ENCODE peak calls at places on chromosomes 7 and 10, in six cellular contexts. W is effector memory CD4-positive, alpha-beta T cell; U is right lobe of liver; J is Panc1; Z is foreskin keratinocyte; I is IMR-90. P is an unnamed sample.

GRCh38 chr7:140595468-140596147 is 45.0 kb downstream of the DENND2A start:
- DNase-seq in W (no peak), Z (no peak), J (no peak), I (no peak), U (no peak), P (no peak)

GRCh38 chr10:30055094-30055701 is 4.2 kb downstream of the JCAD start:
- DNase-seq in J (no peak), W (no peak), U (no peak), Z (no peak), I (peak), P (no peak)

GRCh38 chr10:77925795-77926565 is 575 bp downstream of the DLG5 start:
- DNase-seq in I (no peak), W (no peak), Z (no peak), J (no peak), U (peak), P (no peak)

GRCh38 chr7:80379034-80379433 is 132.8 kb downstream of the GNAT3 start:
- DNase-seq in U (no peak), J (no peak), W (no peak), Z (peak), I (peak), P (no peak)

GRCh38 chr7:47720141-47720906 is 138.4 kb upstream of the TNS3 start:
- DNase-seq in U (no peak), I (peak), Z (no peak), J (no peak), W (no peak), P (no peak)

GRCh38 chr7:4667776-4668509 is 14.2 kb upstream of the FOXK1 start:
- DNase-seq in W (no peak), U (no peak), I (peak), Z (no peak), J (no peak), P (no peak)

GRCh38 chr10:44742169-44742732 is 168.9 kb upstream of the TMEM72 start:
- DNase-seq in Z (no peak), W (no peak), I (no peak), U (no peak), J (no peak), P (no peak)

GRCh38 chr10:124003070-124003419 is 90.4 kb downstream of the CHST15 start:
- DNase-seq in Z (no peak), I (no peak), J (no peak), U (peak), W (no peak), P (no peak)

GRCh38 chr7:137656227-137656849 is 190.4 kb downstream of the DGKI start:
- DNase-seq in Z (no peak), W (peak), J (no peak), U (peak), I (peak), P (no peak)

GRCh38 chr7:127776776-127777390 is 124.9 kb downstream of the SND1 start:
- DNase-seq in J (no peak), U (no peak), W (no peak), Z (no peak), I (peak), P (no peak)

GRCh38 chr7:101450064-101450463 is 87.4 kb downstream of the COL26A1 start:
- DNase-seq in U (no peak), Z (no peak), W (no peak), J (no peak), I (no peak), P (no peak)

GRCh38 chr7:123522061-123522460 is 12.3 kb downstream of the IQUB start:
- DNase-seq in J (no peak), W (no peak), U (no peak), I (no peak), Z (no peak), P (no peak)

GRCh38 chr10:108904163-108904878 is 1019.0 kb downstream of the XPNPEP1 start:
- DNase-seq in Z (no peak), U (no peak), J (no peak), W (no peak), I (no peak), P (no peak)

GRCh38 chr7:76346778-76347177 is 12.0 kb downstream of the YWHAG start:
- DNase-seq in Z (no peak), I (no peak), J (no peak), W (no peak), U (no peak), P (no peak)

GRCh38 chr10:44564801-44565200 is 179.9 kb upstream of the CXCL12 start:
- DNase-seq in U (no peak), W (no peak), J (no peak), I (no peak), Z (no peak), P (no peak)

GRCh38 chr7:122212754-122213153 is 68.7 kb upstream of the AASS start:
- DNase-seq in U (no peak), W (no peak), I (no peak), J (no peak), Z (no peak), P (no peak)

GRCh38 chr7:148135106-148135505 is 455.5 kb upstream of the C7orf33 start:
- DNase-seq in I (no peak), U (no peak), Z (no peak), W (no peak), J (no peak), P (no peak)

GRCh38 chr10:131998845-131999681 is 17.3 kb upstream of the BNIP3 start:
- DNase-seq in Z (no peak), W (no peak), U (no peak), J (no peak), I (no peak), P (no peak)

DNA sequence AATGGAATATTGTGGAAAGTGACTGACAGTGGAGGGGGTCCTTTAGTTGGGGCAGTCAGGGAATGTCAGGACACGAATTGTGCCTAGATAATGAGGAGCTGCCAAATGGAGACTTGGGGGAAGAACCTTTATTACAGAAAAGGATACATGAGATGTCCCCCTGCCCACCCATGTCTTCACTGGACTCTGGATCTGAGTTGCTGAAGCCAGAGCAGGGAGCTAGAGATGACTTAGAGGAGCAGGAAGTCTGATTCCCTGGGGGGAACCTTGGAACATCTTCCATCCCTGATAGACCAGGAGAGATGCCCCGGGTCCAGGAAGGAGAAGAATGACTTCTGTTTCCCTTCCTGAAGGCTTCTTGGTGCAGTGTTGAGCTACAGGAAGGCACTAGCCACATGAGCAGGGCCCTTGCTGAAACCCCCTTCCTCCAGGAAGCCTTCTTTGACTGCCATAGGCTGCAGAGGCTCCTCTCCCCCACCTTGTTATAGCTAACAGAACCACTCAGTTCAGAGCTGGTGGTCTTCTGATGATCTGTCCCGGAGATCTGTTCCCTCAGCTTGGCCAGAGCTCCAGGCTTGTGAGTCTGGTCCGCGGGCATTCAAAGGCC is 747 bp upstream of the NEURL1 start:
- DNase-seq in Z (no peak), W (no peak), J (no peak), U (no peak), I (no peak), P (no peak)
- H3K27ac ChIP-seq in Z (peak), W (no peak), J (no peak), U (no peak), I (no peak), P (no peak)

DNA sequence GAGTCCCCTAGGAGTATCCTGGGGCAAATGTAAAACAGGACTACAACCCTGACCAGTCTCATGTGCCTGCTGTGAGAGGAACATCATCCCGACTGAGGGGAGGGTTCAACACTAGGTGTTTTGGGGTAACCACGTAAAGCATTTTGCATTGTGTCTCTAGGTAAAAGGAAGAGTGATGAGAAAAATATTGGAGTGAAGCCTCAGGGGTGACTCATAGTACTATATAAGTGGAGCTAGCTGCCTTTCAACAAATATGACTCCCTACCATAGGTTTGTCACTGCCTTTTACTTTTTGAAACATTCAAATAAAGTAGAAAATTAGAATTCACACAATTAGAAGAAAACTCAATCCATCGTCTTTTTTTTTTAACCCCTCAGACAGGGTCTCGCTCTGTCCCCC is 2.6 kb upstream of the CAMK2G start:
- DNase-seq in U (no peak), I (peak), W (no peak), J (no peak), Z (no peak), P (no peak)
- H3K27ac ChIP-seq in U (no peak), I (no peak), W (no peak), J (no peak), Z (no peak), P (no peak)

DNA sequence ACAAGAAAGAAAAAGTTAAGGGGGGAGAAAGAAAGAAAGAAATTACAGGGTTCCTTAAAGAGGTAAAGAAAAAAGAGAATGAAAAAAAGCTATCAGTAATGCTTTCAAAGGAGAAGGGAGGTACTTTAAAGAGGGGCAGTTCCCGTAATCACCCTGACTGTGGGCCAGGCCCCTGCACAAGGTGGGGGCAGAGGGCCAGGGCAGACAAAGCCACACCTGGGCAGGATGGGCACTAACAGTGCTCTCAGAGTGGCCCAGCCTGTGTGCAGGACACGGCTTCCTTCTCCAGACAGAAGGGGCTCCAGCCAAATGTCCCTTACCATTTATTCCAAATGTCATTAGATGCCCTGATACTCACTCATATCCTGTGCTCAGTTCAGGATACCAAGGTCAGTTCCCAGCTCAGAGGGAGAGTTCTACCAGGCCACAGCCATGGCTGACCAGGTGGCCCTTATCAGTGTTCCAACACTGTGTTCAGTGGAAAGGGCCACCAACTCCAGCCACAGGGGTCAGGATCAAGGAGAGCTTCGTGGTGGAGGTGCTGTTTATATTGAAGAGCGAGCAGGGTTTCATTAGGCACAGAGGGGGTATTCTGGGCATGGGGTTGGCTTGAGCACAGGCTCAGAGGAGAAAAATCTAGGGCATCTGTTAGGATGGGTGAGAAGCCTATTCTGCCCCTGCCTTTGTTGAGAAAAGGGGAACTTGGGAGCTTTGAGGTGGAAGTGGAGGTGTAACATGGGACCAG is 29.9 kb downstream of the DPCD start:
- DNase-seq in J (no peak), Z (no peak), W (no peak), I (no peak), U (no peak), P (no peak)
- H3K27ac ChIP-seq in J (no peak), Z (no peak), W (no peak), I (no peak), U (no peak), P (no peak)

DNA sequence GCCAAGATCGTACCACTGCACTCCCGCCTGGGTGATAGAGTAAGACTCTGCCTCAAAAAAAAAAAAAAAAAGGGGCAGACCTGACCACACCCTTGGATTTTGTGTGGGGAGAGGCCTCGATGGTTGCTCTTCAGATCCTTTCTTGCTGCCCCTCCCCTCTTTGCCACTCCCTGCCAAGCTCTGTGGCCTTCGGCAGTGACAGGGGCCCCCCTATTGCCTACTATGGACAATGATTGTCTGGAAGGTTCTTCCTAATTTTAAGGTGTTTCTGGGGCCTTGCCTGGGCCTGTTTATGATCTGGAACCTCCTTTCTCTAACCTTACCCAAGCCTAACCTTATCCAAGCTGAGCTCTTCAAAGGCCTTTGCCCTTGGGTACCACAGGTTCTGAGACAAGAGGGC is 766 bp downstream of the PRF1 start:
- DNase-seq in J (no peak), W (no peak), I (no peak), Z (no peak), U (no peak), P (peak)
- H3K27ac ChIP-seq in J (no peak), W (peak), I (no peak), Z (no peak), U (no peak), P (peak)

DNA sequence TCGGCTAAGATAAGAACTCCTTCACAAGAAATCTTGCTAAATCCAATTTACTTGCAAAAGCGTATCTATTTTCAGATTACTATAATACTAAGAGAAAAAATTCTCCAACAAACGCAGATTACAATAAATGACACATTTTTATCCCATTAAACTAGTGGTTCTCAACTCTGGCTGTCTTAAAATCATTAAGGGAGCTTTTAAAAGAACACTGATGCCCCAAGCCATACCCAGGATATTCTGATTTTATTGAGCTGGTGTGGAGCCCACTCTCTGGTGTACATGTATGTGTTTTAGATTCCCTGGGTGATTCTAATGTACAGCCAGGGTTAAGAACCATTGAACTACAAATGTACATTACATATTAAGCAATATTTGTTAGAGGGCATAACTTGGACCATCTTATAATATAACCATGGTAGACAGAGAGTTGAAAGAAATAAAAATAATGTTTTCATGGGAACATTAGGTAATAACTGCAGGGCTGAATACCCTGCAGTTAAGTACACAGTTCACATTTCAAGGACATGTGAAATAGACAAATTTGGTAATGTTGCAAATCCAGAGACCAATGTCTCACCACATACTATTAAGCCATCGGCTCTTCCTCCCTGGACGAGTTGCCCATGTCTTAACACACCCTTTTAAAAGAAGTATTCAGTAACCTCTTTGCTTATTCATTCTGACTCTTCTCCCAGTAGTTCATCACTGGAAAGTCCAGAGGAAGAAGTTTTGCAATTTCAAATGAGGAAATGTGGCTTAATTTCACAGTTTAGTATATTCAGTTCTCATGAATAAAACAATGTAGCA is 6.2 kb downstream of the GSAP start:
- DNase-seq in I (peak), U (no peak), W (no peak), J (no peak), Z (peak), P (no peak)
- H3K27ac ChIP-seq in I (peak), U (peak), W (no peak), J (no peak), Z (peak), P (no peak)

DNA sequence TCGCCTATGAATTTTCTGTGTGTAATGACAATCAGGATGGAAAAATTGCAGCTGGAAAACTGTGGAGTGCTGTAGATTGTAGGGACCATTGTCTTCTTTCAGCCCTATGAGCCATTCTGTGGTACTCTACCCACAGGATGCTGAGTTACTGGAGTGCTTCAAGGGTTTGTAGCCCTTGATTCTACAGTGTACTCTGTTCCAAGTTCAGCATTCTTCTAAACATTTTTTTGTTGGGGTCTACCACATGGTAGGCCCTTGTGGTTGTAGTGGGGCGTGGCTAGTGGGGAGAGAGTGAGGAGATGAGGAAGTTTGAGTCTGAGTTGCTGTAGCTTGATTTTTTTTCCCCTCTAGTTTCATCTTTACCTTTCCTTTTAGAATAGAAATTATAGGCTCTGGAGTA is 33.5 kb downstream of the REEP3 start:
- DNase-seq in J (no peak), I (peak), W (peak), Z (peak), U (no peak), P (peak)
- H3K27ac ChIP-seq in J (peak), I (peak), W (no peak), Z (peak), U (no peak), P (no peak)

GRCh38 chr10:112353046-112353445 is 20.9 kb upstream of the ACSL5 start:
- DNase-seq in W (no peak), U (no peak), Z (no peak), J (no peak), I (no peak), P (no peak)
- H3K27ac ChIP-seq in W (no peak), U (no peak), Z (no peak), J (no peak), I (no peak), P (no peak)

P was measured in CD4-positive, CD25-positive, alpha-beta regulatory T cell.